ENCODE peak calls at places on chromosomes 12 and 14, in eight cellular contexts. A is kidney epithelial cell; U is CD8-positive, alpha-beta T cell; Q is Right ventricle myocardium superior; L is Panc1; F is right lobe of liver; O is pancreas; K is NCI-H524. H is an unnamed sample.

GRCh38 chr12:6917491-6918231 is 3.3 kb downstream of the ENO2 start:
- DNase-seq in A (no peak), U (no peak), Q (peak; percentile 10), L (no peak), F (no peak), O (no peak), K (no peak), H (no peak)

GRCh38 chr12:45268672-45269406 is 52.9 kb downstream of the ANO6 start:
- DNase-seq in A (no peak), U (no peak), Q (peak; percentile 85), L (no peak), F (peak; percentile 75), O (peak; percentile 67), K (peak; percentile 71), H (peak; percentile 54)

GRCh38 chr12:76586764-76587395 is 27.3 kb upstream of the OSBPL8 start:
- DNase-seq in A (no peak), U (peak; percentile 2), Q (no peak), L (peak; percentile 7), F (no peak), O (no peak), K (peak; percentile 43), H (peak; percentile 71)

GRCh38 chr12:93785262-93786010 is 108.3 kb downstream of the CRADD start:
- DNase-seq in A (peak; percentile 76), U (no peak), Q (no peak), L (peak; percentile 79), F (no peak), O (no peak), K (no peak), H (no peak)

GRCh38 chr14:102035914-102036313 is 50.9 kb downstream of the HSP90AA1 start:
- DNase-seq in A (no peak), U (no peak), Q (no peak), L (no peak), F (no peak), O (no peak), K (peak; percentile 92), H (no peak)

GRCh38 chr14:81206115-81206514 is 14.6 kb downstream of the GTF2A1 start:
- DNase-seq in A (no peak), U (no peak), Q (no peak), L (peak; percentile 15), F (no peak), O (no peak), K (no peak), H (no peak)

GRCh38 chr14:95440951-95441350 is 75.5 kb downstream of the SYNE3 start:
- DNase-seq in A (no peak), U (no peak), Q (no peak), L (no peak), F (no peak), O (no peak), K (no peak), H (no peak)

GRCh38 chr12:40055227-40055579 is 50.7 kb downstream of the SLC2A13 start:
- DNase-seq in A (no peak), U (no peak), Q (no peak), L (no peak), F (no peak), O (no peak), K (no peak), H (no peak)

GRCh38 chr14:32330356-32331226 is 1.5 kb downstream of the AKAP6 start:
- DNase-seq in A (no peak), U (no peak), Q (no peak), L (no peak), F (no peak), O (no peak), K (no peak), H (no peak)

GRCh38 chr14:100739306-100739705 is 12.6 kb downstream of the DLK1 start:
- DNase-seq in A (no peak), U (no peak), Q (no peak), L (no peak), F (peak; percentile 23), O (no peak), K (peak; percentile 54), H (no peak)

GRCh38 chr14:74710477-74710876 is 2.4 kb downstream of the AREL1 start:
- DNase-seq in A (no peak), U (no peak), Q (no peak), L (no peak), F (no peak), O (no peak), K (no peak), H (no peak)

GRCh38 chr12:87690236-87690810 is 338.9 kb downstream of the C12orf50 start:
- DNase-seq in A (no peak), U (no peak), Q (no peak), L (no peak), F (no peak), O (no peak), K (no peak), H (no peak)

GRCh38 chr12:18990866-18991265 is 138.7 kb upstream of the PLEKHA5 start:
- DNase-seq in A (no peak), U (no peak), Q (no peak), L (no peak), F (no peak), O (no peak), K (no peak), H (no peak)

GRCh38 chr12:54917001-54917488 is 62.7 kb downstream of the MUCL1 start:
- DNase-seq in A (no peak), U (no peak), Q (no peak), L (no peak), F (no peak), O (no peak), K (no peak), H (no peak)

GRCh38 chr12:57151741-57152407 is 4.5 kb upstream of the LRP1-AS start:
- DNase-seq in A (no peak), U (no peak), Q (peak; percentile 73), L (no peak), F (no peak), O (no peak), K (no peak), H (no peak)

GRCh38 chr12:14840616-14841015 is 2.7 kb downstream of the ART4 start:
- DNase-seq in A (no peak), U (no peak), Q (no peak), L (no peak), F (no peak), O (no peak), K (no peak), H (no peak)

GRCh38 chr12:80807640-80808288 is 91.1 kb downstream of the MYF5 start:
- DNase-seq in A (no peak), U (no peak), Q (no peak), L (no peak), F (no peak), O (no peak), K (no peak), H (no peak)

GRCh38 chr12:12993367-12993766 is 6.7 kb downstream of the HEBP1 start:
- DNase-seq in A (no peak), U (no peak), Q (no peak), L (no peak), F (no peak), O (no peak), K (no peak), H (no peak)

GRCh38 chr12:57735952-57736742 is 2.4 kb downstream of the AGAP2 start:
- DNase-seq in A (no peak), U (no peak), Q (peak; percentile 50), L (no peak), F (no peak), O (no peak), K (peak; percentile 62), H (peak; percentile 32)

GRCh38 chr12:77847060-77847541 is 16.4 kb downstream of the NAV3 start:
- DNase-seq in A (no peak), U (no peak), Q (no peak), L (peak; percentile 17), F (no peak), O (no peak), K (no peak), H (no peak)

GRCh38 chr14:55869397-55870049 is 248.7 kb upstream of the PELI2 start:
- DNase-seq in A (no peak), U (no peak), Q (no peak), L (no peak), F (no peak), O (no peak), K (no peak), H (no peak)

GRCh38 chr12:48956279-48957140 is 777 bp downstream of the ARF3 start:
- DNase-seq in A (peak; percentile 95), U (no peak), Q (peak; percentile 89), L (no peak), F (no peak), O (peak; percentile 78), K (peak; percentile 87), H (peak; percentile 78)

GRCh38 chr14:33435911-33436310 is 497.2 kb downstream of the NPAS3 start:
- DNase-seq in A (peak; percentile 58), U (no peak), Q (no peak), L (no peak), F (no peak), O (no peak), K (no peak), H (no peak)

GRCh38 chr12:30967026-30967425 is 40.5 kb downstream of the TSPAN11 start:
- DNase-seq in A (no peak), U (no peak), Q (no peak), L (no peak), F (no peak), O (no peak), K (peak; percentile 83), H (no peak)

GRCh38 chr14:83744901-83745300 is 1785.0 kb upstream of the FLRT2 start:
- DNase-seq in A (no peak), U (no peak), Q (no peak), L (no peak), F (no peak), O (no peak), K (no peak), H (no peak)

GRCh38 chr14:26528415-26529182 is 69.2 kb downstream of the NOVA1 start:
- DNase-seq in A (no peak), U (no peak), Q (peak; percentile 49), L (no peak), F (no peak), O (no peak), K (no peak), H (no peak)

GRCh38 chr12:32301216-32301615 is 98.1 kb upstream of the FGD4 start:
- DNase-seq in A (no peak), U (no peak), Q (no peak), L (no peak), F (no peak), O (no peak), K (no peak), H (no peak)

GRCh38 chr14:85811340-85811739 is 281.4 kb downstream of the FLRT2 start:
- DNase-seq in A (no peak), U (no peak), Q (no peak), L (no peak), F (no peak), O (no peak), K (no peak), H (no peak)

GRCh38 chr12:56804169-56804568 is 41.0 kb downstream of the HSD17B6 start:
- DNase-seq in A (no peak), U (no peak), Q (no peak), L (no peak), F (no peak), O (no peak), K (no peak), H (no peak)

GRCh38 chr14:49865431-49865859 is 12.9 kb upstream of the NEMF start:
- DNase-seq in A (no peak), U (peak; percentile 71), Q (peak; percentile 89), L (no peak), F (peak; percentile 79), O (peak; percentile 64), K (peak; percentile 76), H (peak; percentile 94)

GRCh38 chr12:92294676-92295440 is 149.2 kb upstream of the BTG1 start:
- DNase-seq in A (no peak), U (no peak), Q (no peak), L (no peak), F (no peak), O (no peak), K (no peak), H (no peak)

GRCh38 chr14:89748004-89748403 is 206.5 kb downstream of the EFCAB11 start:
- DNase-seq in A (no peak), U (no peak), Q (no peak), L (no peak), F (no peak), O (no peak), K (no peak), H (no peak)

GRCh38 chr12:13411287-13411686 is 214.8 kb downstream of the EMP1 start:
- DNase-seq in A (no peak), U (no peak), Q (no peak), L (no peak), F (no peak), O (no peak), K (no peak), H (no peak)

GRCh38 chr12:6604254-6605029 is 2.7 kb downstream of the CHD4 start:
- DNase-seq in A (no peak), U (no peak), Q (no peak), L (no peak), F (peak; percentile 65), O (no peak), K (no peak), H (no peak)

H was measured in mucosa of descending colon.